ENCODE peak calls at places on chromosomes 12 and 14, in five cellular contexts. D, I, A, T and C are unnamed samples.

GRCh38 chr14:67137744-67138371 is 51.4 kb upstream of the GARIN2 start:
- DNase-seq in D (peak), A (peak), I (no peak), T (peak), C (peak)

GRCh38 chr12:54977857-54978256 is 6.7 kb downstream of the TESPA1 start:
- DNase-seq in A (no peak), D (no peak), I (no peak), T (peak), C (no peak)

GRCh38 chr12:111596985-111597730 is 2.0 kb downstream of the ATXN2 start:
- DNase-seq in A (peak), T (peak), D (peak), I (no peak), C (peak)

GRCh38 chr14:53539489-53540126 is 386.5 kb upstream of the DDHD1 start:
- DNase-seq in D (peak), I (no peak), A (peak), T (peak), C (peak)

GRCh38 chr12:129337413-129337812 is 484.1 kb downstream of the GLT1D1 start:
- DNase-seq in I (no peak), T (no peak), A (no peak), D (no peak), C (no peak)

GRCh38 chr12:13961983-13962382 is 19.4 kb downstream of the GRIN2B start:
- DNase-seq in A (no peak), I (no peak), D (no peak), T (no peak), C (no peak)

GRCh38 chr12:76441016-76441415 is 92.8 kb upstream of the BBS10 start:
- DNase-seq in I (no peak), D (no peak), T (no peak), A (no peak), C (no peak)

GRCh38 chr14:104075530-104076151 is 9.9 kb upstream of the ASPG start:
- DNase-seq in D (peak), T (peak), I (no peak), A (no peak), C (no peak)

GRCh38 chr12:22657538-22657937 is 32.6 kb downstream of the ETNK1 start:
- DNase-seq in A (peak), T (no peak), I (no peak), D (no peak), C (no peak)

GRCh38 chr14:94682061-94682516 is 69.9 kb downstream of the SERPINA3 start:
- DNase-seq in D (no peak), I (no peak), A (no peak), T (no peak), C (no peak)

GRCh38 chr14:103624860-103625259 is 4.2 kb upstream of the KLC1 start:
- DNase-seq in A (peak), T (peak), I (no peak), D (no peak), C (peak)

GRCh38 chr12:57759360-57759980 is 4.6 kb downstream of the MARCHF9 start:
- DNase-seq in D (peak), I (no peak), A (peak), T (peak), C (no peak)

GRCh38 chr14:86654558-86655184 is 1124.7 kb downstream of the FLRT2 start:
- DNase-seq in I (peak), D (no peak), A (peak), T (peak), C (peak)

GRCh38 chr14:78790262-78790661 is 620.1 kb downstream of the NRXN3 start:
- DNase-seq in A (no peak), T (no peak), I (no peak), D (no peak), C (no peak)

GRCh38 chr12:92629349-92630065 is 73.3 kb upstream of the PLEKHG7 start:
- DNase-seq in I (no peak), A (peak), D (no peak), T (no peak), C (peak)

GRCh38 chr12:29733060-29733459 is 50.7 kb downstream of the TMTC1 start:
- DNase-seq in T (no peak), A (no peak), D (no peak), I (no peak), C (no peak)